ENCODE peak calls at places on chromosomes 6 and 20, in eight cellular contexts. One of them, this sample, is unnamed.

GRCh38 chr20:34242879-34243278 is 1.7 kb downstream of the ASIP start:
- DNase-seq in neuronal stem cell: no peak
- DNase-seq in cardiac muscle cell: no peak
- DNase-seq in glomerular endothelial cell: no peak
- DNase-seq in IMR-90: no peak
- DNase-seq in lower leg skin: no peak
- DNase-seq in anterior cingulate cortex: no peak
- DNase-seq in breast epithelium: no peak
- DNase-seq in this sample: no peak

GRCh38 chr6:37204014-37204751 is 34.2 kb downstream of the PIM1 start:
- DNase-seq in anterior cingulate cortex: no peak
- DNase-seq in cardiac muscle cell: peak; percentile 71
- DNase-seq in glomerular endothelial cell: no peak
- DNase-seq in lower leg skin: peak; percentile 70
- DNase-seq in neuronal stem cell: no peak
- DNase-seq in IMR-90: peak; percentile 47
- DNase-seq in breast epithelium: no peak
- DNase-seq in this sample: no peak

GRCh38 chr6:71107935-71108420 is 151.1 kb upstream of the B3GAT2 start:
- DNase-seq in glomerular endothelial cell: no peak
- DNase-seq in anterior cingulate cortex: no peak
- DNase-seq in neuronal stem cell: no peak
- DNase-seq in cardiac muscle cell: peak; percentile 81
- DNase-seq in IMR-90: peak; percentile 71
- DNase-seq in lower leg skin: no peak
- DNase-seq in breast epithelium: no peak
- DNase-seq in this sample: no peak

GRCh38 chr6:83097675-83098074 is 30.2 kb downstream of the DOP1A start:
- DNase-seq in lower leg skin: no peak
- DNase-seq in cardiac muscle cell: no peak
- DNase-seq in neuronal stem cell: no peak
- DNase-seq in anterior cingulate cortex: no peak
- DNase-seq in breast epithelium: no peak
- DNase-seq in glomerular endothelial cell: no peak
- DNase-seq in IMR-90: no peak
- DNase-seq in this sample: no peak

GRCh38 chr6:155026366-155027045 is 31.4 kb downstream of the TIAM2 start:
- DNase-seq in lower leg skin: peak; percentile 82
- DNase-seq in glomerular endothelial cell: no peak
- DNase-seq in IMR-90: peak; percentile 76
- DNase-seq in breast epithelium: no peak
- DNase-seq in anterior cingulate cortex: no peak
- DNase-seq in neuronal stem cell: no peak
- DNase-seq in cardiac muscle cell: peak; percentile 81
- DNase-seq in this sample: peak; percentile 92

GRCh38 chr20:64158346-64159285 is 5.6 kb upstream of the MYT1 start:
- DNase-seq in lower leg skin: no peak
- DNase-seq in breast epithelium: no peak
- DNase-seq in anterior cingulate cortex: no peak
- DNase-seq in neuronal stem cell: no peak
- DNase-seq in glomerular endothelial cell: no peak
- DNase-seq in IMR-90: no peak
- DNase-seq in cardiac muscle cell: no peak
- DNase-seq in this sample: no peak

GRCh38 chr6:102389994-102390393 is 996.5 kb downstream of the GRIK2 start:
- DNase-seq in glomerular endothelial cell: no peak
- DNase-seq in lower leg skin: peak; percentile 75
- DNase-seq in breast epithelium: no peak
- DNase-seq in anterior cingulate cortex: no peak
- DNase-seq in neuronal stem cell: no peak
- DNase-seq in cardiac muscle cell: no peak
- DNase-seq in IMR-90: no peak
- DNase-seq in this sample: no peak

GRCh38 chr6:45021652-45022051 is 306.5 kb upstream of the RUNX2 start:
- DNase-seq in IMR-90: peak; percentile 43
- DNase-seq in lower leg skin: no peak
- DNase-seq in breast epithelium: no peak
- DNase-seq in cardiac muscle cell: peak; percentile 7
- DNase-seq in neuronal stem cell: no peak
- DNase-seq in anterior cingulate cortex: no peak
- DNase-seq in glomerular endothelial cell: no peak
- DNase-seq in this sample: no peak

GRCh38 chr6:119444642-119445557 is 95.3 kb upstream of the MAN1A1 start:
- DNase-seq in IMR-90: peak; percentile 22
- DNase-seq in lower leg skin: no peak
- DNase-seq in breast epithelium: no peak
- DNase-seq in glomerular endothelial cell: no peak
- DNase-seq in cardiac muscle cell: no peak
- DNase-seq in neuronal stem cell: no peak
- DNase-seq in anterior cingulate cortex: no peak
- DNase-seq in this sample: no peak

GRCh38 chr20:9889270-9889981 is 50.5 kb upstream of the PAK5 start:
- DNase-seq in anterior cingulate cortex: no peak
- DNase-seq in IMR-90: no peak
- DNase-seq in lower leg skin: no peak
- DNase-seq in glomerular endothelial cell: no peak
- DNase-seq in neuronal stem cell: no peak
- DNase-seq in breast epithelium: no peak
- DNase-seq in cardiac muscle cell: no peak
- DNase-seq in this sample: no peak

GRCh38 chr20:62702886-62703852 is 5.5 kb upstream of the NTSR1 start:
- DNase-seq in glomerular endothelial cell: peak; percentile 85
- DNase-seq in neuronal stem cell: no peak
- DNase-seq in anterior cingulate cortex: no peak
- DNase-seq in lower leg skin: no peak
- DNase-seq in cardiac muscle cell: peak; percentile 74
- DNase-seq in breast epithelium: no peak
- DNase-seq in IMR-90: peak; percentile 94
- DNase-seq in this sample: no peak

GRCh38 chr6:56764081-56764566 is 121.4 kb upstream of the DST start:
- DNase-seq in lower leg skin: no peak
- DNase-seq in cardiac muscle cell: peak; percentile 63
- DNase-seq in anterior cingulate cortex: peak; percentile 41
- DNase-seq in neuronal stem cell: no peak
- DNase-seq in breast epithelium: no peak
- DNase-seq in IMR-90: peak; percentile 53
- DNase-seq in glomerular endothelial cell: no peak
- DNase-seq in this sample: no peak

GRCh38 chr6:139764498-139764986 is 390.1 kb upstream of the CITED2 start:
- DNase-seq in neuronal stem cell: no peak
- DNase-seq in glomerular endothelial cell: peak; percentile 87
- DNase-seq in breast epithelium: no peak
- DNase-seq in anterior cingulate cortex: no peak
- DNase-seq in IMR-90: peak; percentile 99
- DNase-seq in lower leg skin: no peak
- DNase-seq in cardiac muscle cell: peak; percentile 93
- DNase-seq in this sample: no peak

GRCh38 chr20:63121246-63121645 is 94.7 kb downstream of the YTHDF1 start:
- DNase-seq in IMR-90: no peak
- DNase-seq in anterior cingulate cortex: no peak
- DNase-seq in glomerular endothelial cell: no peak
- DNase-seq in lower leg skin: no peak
- DNase-seq in breast epithelium: peak; percentile 25
- DNase-seq in neuronal stem cell: no peak
- DNase-seq in cardiac muscle cell: no peak
- DNase-seq in this sample: no peak

GRCh38 chr6:140052757-140053729 is 678.6 kb upstream of the CITED2 start:
- DNase-seq in IMR-90: peak; percentile 59
- DNase-seq in cardiac muscle cell: peak; percentile 61
- DNase-seq in breast epithelium: no peak
- DNase-seq in anterior cingulate cortex: no peak
- DNase-seq in lower leg skin: no peak
- DNase-seq in glomerular endothelial cell: no peak
- DNase-seq in neuronal stem cell: no peak
- DNase-seq in this sample: no peak

GRCh38 chr20:58710481-58711265 is 18.1 kb downstream of the NPEPL1 start:
- DNase-seq in IMR-90: no peak
- DNase-seq in lower leg skin: peak; percentile 67
- DNase-seq in anterior cingulate cortex: no peak
- DNase-seq in breast epithelium: no peak
- DNase-seq in glomerular endothelial cell: no peak
- DNase-seq in neuronal stem cell: no peak
- DNase-seq in cardiac muscle cell: no peak
- DNase-seq in this sample: no peak

GRCh38 chr6:22330941-22331340 is 34.1 kb upstream of the PRL start:
- DNase-seq in glomerular endothelial cell: no peak
- DNase-seq in cardiac muscle cell: no peak
- DNase-seq in lower leg skin: no peak
- DNase-seq in anterior cingulate cortex: no peak
- DNase-seq in breast epithelium: no peak
- DNase-seq in neuronal stem cell: no peak
- DNase-seq in IMR-90: no peak
- DNase-seq in this sample: no peak

GRCh38 chr20:48898210-48898609 is 23.3 kb upstream of the ARFGEF2 start:
- DNase-seq in glomerular endothelial cell: no peak
- DNase-seq in breast epithelium: no peak
- DNase-seq in cardiac muscle cell: no peak
- DNase-seq in neuronal stem cell: no peak
- DNase-seq in anterior cingulate cortex: no peak
- DNase-seq in lower leg skin: peak; percentile 21
- DNase-seq in IMR-90: peak; percentile 67
- DNase-seq in this sample: no peak

GRCh38 chr6:146433881-146434741 is 109.5 kb upstream of the RAB32 start:
- DNase-seq in IMR-90: no peak
- DNase-seq in cardiac muscle cell: peak; percentile 35
- DNase-seq in lower leg skin: no peak
- DNase-seq in anterior cingulate cortex: no peak
- DNase-seq in neuronal stem cell: no peak
- DNase-seq in glomerular endothelial cell: no peak
- DNase-seq in breast epithelium: no peak
- DNase-seq in this sample: no peak

GRCh38 chr20:49338061-49338460 is 60.2 kb upstream of the ZNFX1 start:
- DNase-seq in breast epithelium: no peak
- DNase-seq in neuronal stem cell: no peak
- DNase-seq in glomerular endothelial cell: no peak
- DNase-seq in anterior cingulate cortex: no peak
- DNase-seq in lower leg skin: no peak
- DNase-seq in cardiac muscle cell: no peak
- DNase-seq in IMR-90: no peak
- DNase-seq in this sample: no peak

GRCh38 chr20:56178219-56178618 is 70.3 kb upstream of the MC3R start:
- DNase-seq in neuronal stem cell: no peak
- DNase-seq in cardiac muscle cell: no peak
- DNase-seq in lower leg skin: no peak
- DNase-seq in glomerular endothelial cell: no peak
- DNase-seq in anterior cingulate cortex: no peak
- DNase-seq in IMR-90: no peak
- DNase-seq in breast epithelium: no peak
- DNase-seq in this sample: no peak

GRCh38 chr20:48716086-48716485 is 111.7 kb downstream of the PREX1 start:
- DNase-seq in IMR-90: no peak
- DNase-seq in anterior cingulate cortex: no peak
- DNase-seq in neuronal stem cell: no peak
- DNase-seq in cardiac muscle cell: no peak
- DNase-seq in breast epithelium: no peak
- DNase-seq in glomerular endothelial cell: no peak
- DNase-seq in lower leg skin: no peak
- DNase-seq in this sample: no peak

GRCh38 chr6:32837651-32838113 is 857 bp downstream of the TAP2 start:
- DNase-seq in glomerular endothelial cell: no peak
- DNase-seq in breast epithelium: no peak
- DNase-seq in lower leg skin: no peak
- DNase-seq in neuronal stem cell: no peak
- DNase-seq in cardiac muscle cell: peak; percentile 8
- DNase-seq in anterior cingulate cortex: no peak
- DNase-seq in IMR-90: no peak
- DNase-seq in this sample: no peak

This sample was measured in ascending aorta.